ENCODE peak calls at places on chromosomes 12 and 14, in four cellular contexts. T is OCI-LY7, B is HCT116, E is GM23338. K is an unnamed sample.

GRCh38 chr14:103398427-103399195 is 13.4 kb downstream of the MARK3 start:
- DNase-seq in B (no peak), E (no peak), T (no peak), K (peak; percentile 44)

GRCh38 chr14:74604896-74605295 is 7.1 kb downstream of the LTBP2 start:
- DNase-seq in T (no peak), B (no peak), E (no peak), K (no peak)

GRCh38 chr12:58833844-58834243 is 86.5 kb downstream of the LRIG3 start:
- DNase-seq in B (no peak), E (no peak), T (no peak), K (peak; percentile 27)

GRCh38 chr14:74754899-74755298 is 8.2 kb upstream of the YLPM1 start:
- DNase-seq in E (no peak), T (no peak), B (no peak), K (no peak)

GRCh38 chr12:70583251-70583650 is 54.0 kb downstream of the PTPRB start:
- DNase-seq in E (no peak), B (no peak), T (no peak), K (no peak)

GRCh38 chr12:97148941-97149559 is 242.0 kb downstream of the NEDD1 start:
- DNase-seq in T (peak; percentile 65), E (peak; percentile 89), B (peak; percentile 29), K (peak; percentile 60)

GRCh38 chr14:73753887-73754880 is 40.0 kb upstream of the PNMA1 start:
- DNase-seq in E (no peak), T (peak; percentile 75), B (no peak), K (peak; percentile 56)

GRCh38 chr12:46523446-46523845 is 150.9 kb upstream of the SLC38A2 start:
- DNase-seq in T (no peak), B (no peak), E (no peak), K (peak; percentile 40)

GRCh38 chr12:55847603-55848329 is 5.0 kb upstream of the MMP19 start:
- DNase-seq in E (peak; percentile 37), T (no peak), B (no peak), K (peak; percentile 23)

GRCh38 chr14:104697892-104698583 is 8.6 kb downstream of the INF2 start:
- DNase-seq in E (no peak), B (no peak), T (no peak), K (no peak)

GRCh38 chr12:16112626-16113560 is 164.6 kb downstream of the SLC15A5 start:
- DNase-seq in B (no peak), E (peak; percentile 74), T (peak; percentile 77), K (no peak)

GRCh38 chr12:104414581-104415305 is 42.0 kb upstream of the CHST11 start:
- DNase-seq in E (peak; percentile 80), B (peak; percentile 71), T (peak; percentile 51), K (no peak)

GRCh38 chr12:15289192-15289591 is 33.1 kb upstream of the PTPRO start:
- DNase-seq in E (no peak), B (no peak), T (no peak), K (no peak)

GRCh38 chr14:54329082-54329695 is 67.6 kb upstream of the CDKN3 start:
- DNase-seq in B (peak; percentile 29), T (peak; percentile 31), E (peak; percentile 92), K (peak; percentile 96)

GRCh38 chr14:85536835-85537195 is 6.9 kb downstream of the FLRT2 start:
- DNase-seq in B (no peak), T (no peak), E (no peak), K (no peak)

GRCh38 chr12:57793920-57794319 is 11.3 kb downstream of the TSFM start:
- DNase-seq in E (no peak), T (no peak), B (no peak), K (peak; percentile 82)

GRCh38 chr14:36496346-36496745 is 23.7 kb downstream of the NKX2-1 start:
- DNase-seq in T (no peak), E (no peak), B (no peak), K (no peak)
- TF ChIP-seq EZH2phosphoT487 in T (no peak), E (no peak), B (no peak), K (no peak)

GRCh38 chr14:99535908-99536778 is 54.9 kb downstream of the CCNK start:
- DNase-seq in E (no peak), T (no peak), B (no peak), K (no peak)
- H3K27ac ChIP-seq in E (no peak overlapping the region), T (no peak overlapping the region), B (no peak overlapping the region), K (no peak overlapping the region)

GRCh38 chr12:112430929-112431328 is 12.2 kb downstream of the PTPN11 start:
- DNase-seq in E (no peak), T (no peak), B (no peak), K (no peak)
- TF ChIP-seq EZH2phosphoT487 in E (no peak), T (no peak), B (no peak), K (no peak)

GRCh38 chr14:90111895-90112534 is 50.2 kb downstream of the KCNK13 start:
- DNase-seq in E (no peak), B (peak; percentile 51), T (no peak), K (peak; percentile 88)
- H3K27ac ChIP-seq in E (no peak overlapping the region), B (no peak overlapping the region), T (no peak overlapping the region), K (peak overlapping the region; percentile 87)

DNA sequence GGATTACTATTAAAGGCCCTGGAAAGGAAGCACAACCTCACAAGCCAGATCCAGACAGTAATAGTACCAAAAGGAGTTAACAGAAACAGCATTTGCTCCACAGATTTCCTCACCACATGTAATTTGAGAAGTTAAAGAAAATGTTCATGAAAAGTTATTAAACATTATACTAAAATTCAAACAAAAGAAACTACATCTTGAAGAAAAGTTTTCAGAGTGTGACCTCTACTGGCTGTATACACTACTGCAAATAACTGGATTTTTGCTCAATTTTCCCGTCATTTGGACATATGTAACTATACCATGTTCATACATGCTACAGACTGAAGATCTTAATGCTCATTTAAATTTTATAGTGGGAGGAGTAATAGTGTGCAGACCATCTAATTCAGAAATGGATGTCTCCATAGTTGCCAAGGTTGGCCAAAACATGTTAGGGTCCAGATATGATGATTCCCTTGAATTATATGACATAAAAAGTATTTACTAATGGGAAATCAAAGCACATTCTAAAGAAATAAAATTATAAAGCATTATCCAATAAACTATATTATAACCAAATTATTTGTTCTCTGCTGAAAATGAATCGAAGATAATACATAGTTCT is 5.6 kb downstream of the KRR1 start:
- DNase-seq in E (no peak), T (peak; percentile 51), B (no peak), K (peak; percentile 64)
- TF ChIP-seq EZH2phosphoT487 in E (no peak), T (no peak), B (no peak), K (no peak)

DNA sequence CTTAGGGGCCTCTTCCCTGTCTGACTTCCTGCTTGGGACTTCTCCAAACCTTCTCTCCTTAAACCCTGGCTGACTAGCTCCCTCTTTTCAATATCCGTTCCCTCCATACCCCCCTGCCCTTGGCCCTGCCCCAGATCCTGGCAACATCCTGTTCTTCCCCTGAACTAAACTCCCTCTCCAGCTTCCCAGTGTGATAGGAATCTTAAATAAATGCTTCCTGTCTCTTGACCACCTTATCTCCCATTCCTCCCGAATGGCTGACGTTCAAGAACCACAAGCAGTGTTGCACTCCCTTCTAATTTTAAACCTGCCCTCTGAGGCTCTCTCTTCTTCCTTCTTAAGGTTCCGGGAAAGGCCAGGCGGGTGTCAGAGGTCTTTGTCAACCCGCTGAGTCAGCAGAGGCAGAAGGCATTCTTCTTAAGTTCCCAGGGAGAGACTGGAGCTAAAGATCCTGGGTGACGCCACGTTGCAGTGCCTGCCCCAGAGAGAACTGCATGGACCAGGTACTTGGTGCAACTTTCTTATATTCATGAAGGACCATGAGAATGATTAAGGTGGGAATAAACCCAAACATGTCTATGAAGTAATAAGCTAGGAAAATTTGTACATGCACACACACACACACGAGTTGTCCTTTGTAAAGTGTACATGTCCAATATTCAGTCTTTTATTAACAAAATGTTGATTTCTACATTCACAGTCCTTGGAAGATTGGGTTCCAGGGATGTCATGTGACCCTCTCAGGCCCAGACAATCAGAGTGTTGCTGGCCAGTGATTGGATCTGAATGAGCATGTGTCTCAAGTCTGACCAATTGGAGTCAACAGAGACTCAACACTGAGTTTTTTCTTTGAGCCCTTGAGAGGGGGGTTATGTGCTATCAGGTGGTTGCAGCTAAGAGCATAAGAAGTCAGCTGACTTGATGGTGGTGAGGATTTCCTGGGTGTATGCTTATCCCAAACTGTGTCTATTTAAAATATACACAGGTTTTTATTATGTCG is 420.2 kb upstream of the TBX3 start:
- DNase-seq in E (no peak), T (no peak), B (no peak), K (no peak)
- H3K27ac ChIP-seq in E (no peak overlapping the region), T (no peak overlapping the region), B (no peak overlapping the region), K (no peak overlapping the region)

GRCh38 chr12:105741786-105742566 is 396.8 kb downstream of the NUAK1 start:
- DNase-seq in T (no peak), B (no peak), E (no peak), K (peak; percentile 64)
- TF ChIP-seq EZH2phosphoT487 in T (no peak), B (no peak), E (no peak), K (no peak)

GRCh38 chr14:95666450-95666849 is 19.8 kb upstream of the TCL1B start:
- DNase-seq in E (no peak), B (no peak), T (peak; percentile 36), K (no peak)
- H3K27ac ChIP-seq in E (no peak overlapping the region), B (no peak overlapping the region), T (peak overlapping the region; percentile 98), K (no peak overlapping the region)